ENCODE peak calls at places on chromosome 13, in seven cellular contexts. I, H, P, L, S, W and A are unnamed samples.

GRCh38 chr13:46756977-46757376 is 40.0 kb downstream of the ESD start:
- DNase-seq in S (peak; percentile 90), H (no peak), P (no peak), W (peak; percentile 71), I (no peak), L (no peak), A (peak; percentile 48)

GRCh38 chr13:95809429-95809828 is 132.5 kb downstream of the DNAJC3 start:
- DNase-seq in W (no peak), I (no peak), P (no peak), L (no peak), S (no peak), H (no peak), A (no peak)

GRCh38 chr13:19057588-19058340 is 123.9 kb downstream of the TUBA3C start:
- DNase-seq in H (no peak), I (no peak), W (no peak), S (no peak), P (no peak), L (no peak), A (no peak)

GRCh38 chr13:59211636-59212035 is 952.1 kb downstream of the DIAPH3 start:
- DNase-seq in P (no peak), W (no peak), L (no peak), S (no peak), H (no peak), I (no peak), A (no peak)

GRCh38 chr13:90238433-90238832 is 1109.1 kb upstream of the MIR17HG start:
- DNase-seq in S (no peak), I (no peak), P (no peak), L (no peak), W (peak; percentile 1), H (no peak), A (no peak)

GRCh38 chr13:64688893-64689677 is 2541.1 kb downstream of the PCDH9 start:
- DNase-seq in H (no peak), S (no peak), W (peak; percentile 32), P (no peak), L (no peak), I (no peak), A (peak; percentile 45)

GRCh38 chr13:45932172-45932571 is 80.6 kb upstream of the SIAH3 start:
- DNase-seq in P (no peak), I (no peak), L (no peak), W (no peak), S (no peak), H (no peak), A (no peak)

GRCh38 chr13:94495806-94496205 is 16.3 kb upstream of the DCT start:
- DNase-seq in P (no peak), W (no peak), S (no peak), L (no peak), I (no peak), H (no peak), A (no peak)

GRCh38 chr13:82803341-82803740 is 1078.9 kb downstream of the SLITRK1 start:
- DNase-seq in S (peak; percentile 35), P (no peak), W (peak; percentile 7), L (no peak), I (no peak), H (no peak), A (peak; percentile 27)

GRCh38 chr13:21232196-21232595 is 55.7 kb downstream of the MRPL57 start:
- DNase-seq in S (peak; percentile 44), W (peak; percentile 81), L (peak; percentile 63), I (no peak), P (no peak), H (no peak), A (peak; percentile 70)

GRCh38 chr13:108926848-108927247 is 297.4 kb downstream of the MYO16 start:
- DNase-seq in P (no peak), W (no peak), S (no peak), I (no peak), H (no peak), L (no peak), A (no peak)

GRCh38 chr13:24050292-24050711 is 110.2 kb upstream of the SPATA13 start:
- DNase-seq in S (peak; percentile 81), W (peak; percentile 68), H (no peak), L (no peak), I (no peak), P (no peak), A (peak; percentile 71)

GRCh38 chr13:20383058-20383457 is 142.6 kb downstream of the CRYL1 start:
- DNase-seq in H (no peak), S (no peak), P (no peak), I (no peak), W (no peak), L (no peak), A (no peak)

GRCh38 chr13:59303433-59303832 is 860.3 kb downstream of the DIAPH3 start:
- DNase-seq in P (no peak), I (no peak), W (no peak), H (no peak), L (no peak), S (no peak), A (no peak)

GRCh38 chr13:31367410-31367809 is 167.6 kb downstream of the B3GLCT start:
- DNase-seq in S (no peak), W (no peak), H (no peak), L (no peak), P (no peak), I (no peak), A (no peak)
- TF ChIP-seq CTCF in S (no peak), W (no peak), H (no peak), L (no peak), P (no peak), I (no peak), A (no peak)

GRCh38 chr13:112984954-112985802 is 16.2 kb downstream of the MCF2L start:
- DNase-seq in I (no peak), P (peak; percentile 67), L (no peak), W (no peak), H (peak; percentile 62), S (no peak), A (no peak)
- H3K4me3 ChIP-seq in I (no peak overlapping the region), P (peak overlapping the region; percentile 35), L (no peak overlapping the region), W (no peak overlapping the region), H (no peak overlapping the region), S (no peak overlapping the region), A (no peak overlapping the region)

DNA sequence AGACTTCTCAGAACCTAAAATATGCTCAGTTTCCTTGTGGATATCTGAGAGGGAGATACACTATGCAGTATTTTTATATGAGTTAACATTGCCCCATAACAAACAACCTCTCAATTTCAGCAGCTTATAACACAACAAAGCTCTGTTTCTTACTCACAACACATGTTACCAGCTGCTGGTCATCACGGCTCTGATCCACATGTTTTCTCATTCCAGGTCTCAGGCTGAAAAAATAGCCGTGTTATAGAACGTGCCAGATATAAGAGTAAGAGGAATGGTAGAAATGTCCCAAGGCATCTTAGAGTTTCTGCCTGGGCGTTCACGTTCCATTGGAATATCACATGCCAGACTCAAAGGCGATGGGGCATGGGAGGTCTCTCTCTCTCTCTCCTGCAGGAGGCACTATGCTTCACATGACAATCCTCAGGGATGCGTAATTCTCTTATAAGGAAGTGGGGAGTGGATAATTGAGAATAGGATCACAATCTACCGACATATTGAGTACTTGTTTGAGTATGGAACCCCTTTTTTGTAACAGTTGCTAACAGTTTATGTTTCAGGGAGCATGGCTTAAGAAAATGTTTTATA is 246.6 kb downstream of the NHLRC3 start:
- DNase-seq in I (no peak), H (no peak), S (no peak), L (no peak), W (no peak), P (no peak), A (peak; percentile 11)
- TF ChIP-seq CTCF in I (no peak), H (no peak), S (peak; percentile 14), L (no peak), W (peak; percentile 11), P (no peak), A (peak; percentile 16)

GRCh38 chr13:44760434-44760833 is 184.3 kb upstream of the TSC22D1 start:
- DNase-seq in W (no peak), L (no peak), P (no peak), I (no peak), H (no peak), S (no peak), A (no peak)
- H3K4me3 ChIP-seq in W (no peak overlapping the region), L (no peak overlapping the region), P (no peak overlapping the region), I (no peak overlapping the region), H (no peak overlapping the region), S (no peak overlapping the region), A (no peak overlapping the region)

DNA sequence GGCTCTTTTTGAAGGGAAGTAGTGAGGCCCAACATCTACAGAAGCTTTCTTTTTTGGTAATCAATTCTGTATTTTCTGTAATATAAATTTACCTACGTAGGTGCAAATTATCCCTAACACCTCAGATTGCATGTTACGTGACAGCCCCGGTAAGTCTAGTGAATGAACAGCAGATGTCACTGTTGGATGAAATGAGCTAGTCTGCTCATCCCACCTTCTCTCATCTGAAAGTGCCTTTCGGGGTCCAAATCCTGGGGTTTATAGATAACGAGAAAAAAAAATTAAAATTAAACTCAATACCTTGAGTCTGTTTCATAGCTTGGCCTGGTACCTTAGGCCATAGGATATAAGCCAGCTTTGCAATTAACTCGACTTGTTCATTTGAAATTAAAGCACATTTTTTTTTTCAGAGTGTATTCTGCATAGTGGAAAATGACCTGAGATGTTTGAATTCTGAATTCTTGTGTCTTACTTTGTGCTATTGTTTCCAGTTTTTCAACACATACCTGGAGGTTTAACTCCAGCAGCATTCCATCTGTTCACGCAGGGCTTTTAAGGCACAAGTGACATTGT is 548.2 kb downstream of the GPC5 start:
- DNase-seq in L (no peak), I (no peak), P (no peak), S (no peak), H (no peak), W (peak; percentile 0), A (no peak)
- TF ChIP-seq CTCF in L (peak; percentile 46), I (no peak), P (peak; percentile 58), S (no peak), H (peak; percentile 21), W (no peak), A (no peak)

GRCh38 chr13:98570929-98571372 is 6.0 kb downstream of the STK24 start:
- DNase-seq in W (no peak), H (peak; percentile 61), P (no peak), S (peak; percentile 72), L (no peak), I (no peak), A (no peak)
- H3K4me3 ChIP-seq in W (no peak overlapping the region), H (no peak overlapping the region), P (peak overlapping the region; percentile 6), S (peak overlapping the region; percentile 25), L (peak overlapping the region; percentile 14), I (peak overlapping the region; percentile 17), A (peak overlapping the region; percentile 17)